ENCODE peak calls at places on chromosomes 16 and 17, in six cellular contexts. One of them, this sample, is unnamed.

GRCh38 chr17:61054430-61054829 is 345.2 kb upstream of the TBX2 start:
- DNase-seq in AG04450: no peak
- DNase-seq in BE2C: no peak
- DNase-seq in transverse colon: no peak
- DNase-seq in ascending aorta: no peak
- DNase-seq in fibroblast of pulmonary artery: no peak
- DNase-seq in this sample: no peak

GRCh38 chr16:54287018-54287757 is 601 bp upstream of the IRX3 start:
- DNase-seq in BE2C: no peak
- DNase-seq in transverse colon: no peak
- DNase-seq in fibroblast of pulmonary artery: no peak
- DNase-seq in ascending aorta: no peak
- DNase-seq in AG04450: no peak
- DNase-seq in this sample: no peak

GRCh38 chr16:351804-352520 is 561 bp downstream of the AXIN1 start:
- DNase-seq in fibroblast of pulmonary artery: no peak
- DNase-seq in BE2C: no peak
- DNase-seq in AG04450: no peak
- DNase-seq in transverse colon: peak
- DNase-seq in ascending aorta: no peak
- DNase-seq in this sample: no peak

GRCh38 chr17:57668332-57668731 is 76.8 kb downstream of the CCDC182 start:
- DNase-seq in ascending aorta: no peak
- DNase-seq in AG04450: no peak
- DNase-seq in fibroblast of pulmonary artery: no peak
- DNase-seq in BE2C: peak
- DNase-seq in transverse colon: no peak
- DNase-seq in this sample: peak

GRCh38 chr16:85417156-85417860 is 195.8 kb upstream of the GSE1 start:
- DNase-seq in AG04450: no peak
- DNase-seq in BE2C: peak
- DNase-seq in fibroblast of pulmonary artery: no peak
- DNase-seq in transverse colon: no peak
- DNase-seq in ascending aorta: no peak
- DNase-seq in this sample: peak

GRCh38 chr16:31465788-31466370 is 6.1 kb upstream of the TGFB1I1 start:
- DNase-seq in BE2C: no peak
- DNase-seq in AG04450: no peak
- DNase-seq in transverse colon: no peak
- DNase-seq in ascending aorta: no peak
- DNase-seq in fibroblast of pulmonary artery: no peak
- DNase-seq in this sample: no peak

GRCh38 chr17:18041776-18042175 is 2.6 kb downstream of the GID4 start:
- DNase-seq in ascending aorta: no peak
- DNase-seq in AG04450: no peak
- DNase-seq in BE2C: no peak
- DNase-seq in fibroblast of pulmonary artery: peak
- DNase-seq in transverse colon: no peak
- DNase-seq in this sample: no peak

GRCh38 chr16:2428051-2428786 is 1.0 kb upstream of the CCNF start:
- DNase-seq in AG04450: no peak
- DNase-seq in transverse colon: peak
- DNase-seq in BE2C: peak
- DNase-seq in fibroblast of pulmonary artery: peak
- DNase-seq in ascending aorta: no peak
- DNase-seq in this sample: no peak

GRCh38 chr17:37447641-37448040 is 41.0 kb downstream of the TADA2A start:
- DNase-seq in transverse colon: no peak
- DNase-seq in BE2C: no peak
- DNase-seq in fibroblast of pulmonary artery: peak
- DNase-seq in AG04450: no peak
- DNase-seq in ascending aorta: no peak
- DNase-seq in this sample: no peak

GRCh38 chr16:4303973-4304372 is 11.9 kb upstream of the GLIS2 start:
- DNase-seq in fibroblast of pulmonary artery: no peak
- DNase-seq in transverse colon: no peak
- DNase-seq in AG04450: no peak
- DNase-seq in BE2C: peak
- DNase-seq in ascending aorta: no peak
- DNase-seq in this sample: no peak

GRCh38 chr16:4306439-4307214 is 9.2 kb upstream of the GLIS2 start:
- DNase-seq in transverse colon: no peak
- DNase-seq in AG04450: no peak
- DNase-seq in BE2C: peak
- DNase-seq in ascending aorta: no peak
- DNase-seq in fibroblast of pulmonary artery: no peak
- DNase-seq in this sample: no peak

GRCh38 chr16:4309833-4310266 is 6.0 kb upstream of the GLIS2 start:
- DNase-seq in AG04450: peak
- DNase-seq in BE2C: peak
- DNase-seq in ascending aorta: no peak
- DNase-seq in fibroblast of pulmonary artery: peak
- DNase-seq in transverse colon: peak
- DNase-seq in this sample: no peak

GRCh38 chr16:4309102-4309832 is 6.6 kb upstream of the GLIS2 start:
- DNase-seq in ascending aorta: no peak
- DNase-seq in transverse colon: no peak
- DNase-seq in BE2C: no peak
- DNase-seq in AG04450: no peak
- DNase-seq in fibroblast of pulmonary artery: no peak
- DNase-seq in this sample: no peak

GRCh38 chr16:4307215-4308037 is 8.4 kb upstream of the GLIS2 start:
- DNase-seq in BE2C: peak
- DNase-seq in AG04450: peak
- DNase-seq in transverse colon: peak
- DNase-seq in ascending aorta: peak
- DNase-seq in fibroblast of pulmonary artery: peak
- DNase-seq in this sample: peak
- TF ChIP-seq CTCF in BE2C: no peak
- TF ChIP-seq CTCF in AG04450: no peak
- TF ChIP-seq CTCF in transverse colon: no peak
- TF ChIP-seq CTCF in ascending aorta: no peak
- TF ChIP-seq CTCF in fibroblast of pulmonary artery: no peak
- TF ChIP-seq CTCF in this sample: no peak

DNA sequence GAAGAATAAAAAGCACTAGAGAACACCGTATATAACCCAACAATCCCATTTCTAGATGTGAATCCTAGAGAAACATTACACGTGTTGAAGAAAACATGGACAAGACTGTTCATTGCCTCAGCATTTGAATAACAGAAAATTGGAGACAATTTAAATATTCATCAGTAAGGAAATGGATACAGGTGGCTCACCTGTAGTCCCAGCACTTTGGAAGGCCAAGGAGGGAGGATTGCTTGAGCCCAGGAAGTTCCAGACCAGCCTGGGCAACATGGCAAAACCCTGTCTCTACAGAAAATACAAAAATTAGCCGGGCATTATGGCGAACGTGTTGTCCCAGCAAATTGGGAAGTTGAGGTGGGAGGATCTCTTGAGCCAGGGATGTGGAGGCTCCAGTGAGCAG is 2.7 kb upstream of the ATAD5 start:
- DNase-seq in BE2C: no peak
- DNase-seq in transverse colon: no peak
- DNase-seq in ascending aorta: no peak
- DNase-seq in fibroblast of pulmonary artery: no peak
- DNase-seq in AG04450: no peak
- DNase-seq in this sample: no peak
- H3K4me3 ChIP-seq in BE2C: no peak
- H3K4me3 ChIP-seq in transverse colon: no peak
- H3K4me3 ChIP-seq in ascending aorta: no peak
- H3K4me3 ChIP-seq in fibroblast of pulmonary artery: no peak
- H3K4me3 ChIP-seq in AG04450: no peak
- H3K4me3 ChIP-seq in this sample: no peak

GRCh38 chr16:15606521-15607220 is 36.3 kb downstream of the MARF1 start:
- DNase-seq in fibroblast of pulmonary artery: no peak
- DNase-seq in AG04450: no peak
- DNase-seq in ascending aorta: no peak
- DNase-seq in BE2C: no peak
- DNase-seq in transverse colon: no peak
- DNase-seq in this sample: peak

GRCh38 chr16:15610369-15610871 is 32.5 kb downstream of the MARF1 start:
- DNase-seq in fibroblast of pulmonary artery: no peak
- DNase-seq in AG04450: no peak
- DNase-seq in BE2C: no peak
- DNase-seq in ascending aorta: no peak
- DNase-seq in transverse colon: no peak
- DNase-seq in this sample: no peak

GRCh38 chr16:15609286-15609649 is 33.7 kb downstream of the MARF1 start:
- DNase-seq in ascending aorta: no peak
- DNase-seq in AG04450: no peak
- DNase-seq in transverse colon: no peak
- DNase-seq in fibroblast of pulmonary artery: peak
- DNase-seq in BE2C: no peak
- DNase-seq in this sample: no peak

GRCh38 chr16:15607700-15608396 is 35.1 kb downstream of the MARF1 start:
- DNase-seq in transverse colon: no peak
- DNase-seq in ascending aorta: peak
- DNase-seq in fibroblast of pulmonary artery: peak
- DNase-seq in AG04450: peak
- DNase-seq in BE2C: no peak
- DNase-seq in this sample: no peak

DNA sequence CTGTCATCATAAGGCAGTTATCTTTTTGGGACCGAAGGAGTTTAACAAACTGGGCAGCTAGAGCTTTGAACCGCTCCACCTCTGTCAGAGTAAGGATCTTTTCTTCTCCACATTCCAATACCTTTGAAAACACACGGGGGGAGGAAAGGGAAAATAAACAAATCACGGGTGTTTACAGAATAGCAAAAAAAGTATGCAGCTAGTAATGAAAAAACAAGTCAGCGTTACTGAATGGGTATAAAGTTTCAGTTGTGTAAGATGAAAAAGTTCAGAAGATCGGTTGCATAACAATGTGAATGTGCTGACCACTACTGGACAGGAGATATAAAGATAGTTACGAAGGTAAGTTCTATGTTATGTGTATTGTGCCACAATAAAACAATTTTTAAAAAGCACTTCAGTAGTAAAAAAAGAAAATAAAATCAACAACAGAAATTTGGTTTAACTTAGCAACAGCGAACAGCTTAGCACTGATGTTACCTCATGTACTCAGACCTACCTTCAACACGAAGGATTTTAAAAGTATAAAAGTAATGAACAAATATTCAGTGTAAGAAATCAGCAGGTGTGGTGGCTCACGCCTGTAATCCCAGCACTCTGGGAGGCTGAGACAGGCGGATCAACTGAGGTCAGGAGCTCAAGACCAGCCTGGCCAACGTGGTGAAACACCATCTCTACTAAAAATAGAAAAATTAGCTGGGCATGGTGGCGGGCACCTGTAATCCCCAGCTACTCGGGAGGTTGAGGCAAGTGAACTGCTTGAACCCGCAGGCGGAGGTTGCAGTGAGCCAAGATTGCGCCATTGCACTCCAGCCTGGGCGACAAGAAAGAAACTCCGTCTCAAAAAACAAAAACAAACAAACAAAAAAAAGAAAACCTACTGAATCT is 34.3 kb downstream of the MARF1 start:
- DNase-seq in ascending aorta: no peak
- DNase-seq in BE2C: no peak
- DNase-seq in AG04450: peak
- DNase-seq in transverse colon: no peak
- DNase-seq in fibroblast of pulmonary artery: peak
- DNase-seq in this sample: no peak
- TF ChIP-seq CTCF in ascending aorta: no peak
- TF ChIP-seq CTCF in BE2C: no peak
- TF ChIP-seq CTCF in AG04450: peak
- TF ChIP-seq CTCF in transverse colon: no peak
- TF ChIP-seq CTCF in fibroblast of pulmonary artery: no peak
- TF ChIP-seq CTCF in this sample: no peak

GRCh38 chr16:89565256-89565505 is 4.7 kb downstream of the RPL13 start:
- DNase-seq in transverse colon: peak
- DNase-seq in fibroblast of pulmonary artery: no peak
- DNase-seq in ascending aorta: no peak
- DNase-seq in BE2C: no peak
- DNase-seq in AG04450: no peak
- DNase-seq in this sample: no peak
- H3K4me3 ChIP-seq in transverse colon: no peak
- H3K4me3 ChIP-seq in fibroblast of pulmonary artery: no peak
- H3K4me3 ChIP-seq in ascending aorta: no peak
- H3K4me3 ChIP-seq in BE2C: peak
- H3K4me3 ChIP-seq in AG04450: no peak
- H3K4me3 ChIP-seq in this sample: no peak

GRCh38 chr16:23432176-23433128 is 20.5 kb downstream of the COG7 start:
- DNase-seq in transverse colon: no peak
- DNase-seq in BE2C: no peak
- DNase-seq in AG04450: no peak
- DNase-seq in fibroblast of pulmonary artery: peak
- DNase-seq in ascending aorta: no peak
- DNase-seq in this sample: no peak
- TF ChIP-seq CTCF in transverse colon: peak
- TF ChIP-seq CTCF in BE2C: peak
- TF ChIP-seq CTCF in AG04450: no peak
- TF ChIP-seq CTCF in fibroblast of pulmonary artery: peak
- TF ChIP-seq CTCF in ascending aorta: no peak
- TF ChIP-seq CTCF in this sample: no peak

GRCh38 chr17:78324391-78325075 is 35.3 kb downstream of the SOCS3 start:
- DNase-seq in fibroblast of pulmonary artery: peak
- DNase-seq in ascending aorta: peak
- DNase-seq in transverse colon: peak
- DNase-seq in BE2C: no peak
- DNase-seq in AG04450: peak
- DNase-seq in this sample: peak
- H3K4me3 ChIP-seq in fibroblast of pulmonary artery: no peak
- H3K4me3 ChIP-seq in ascending aorta: no peak
- H3K4me3 ChIP-seq in transverse colon: no peak
- H3K4me3 ChIP-seq in BE2C: no peak
- H3K4me3 ChIP-seq in AG04450: peak
- H3K4me3 ChIP-seq in this sample: no peak

GRCh38 chr16:22141746-22142145 is 20.6 kb upstream of the SDR42E2 start:
- DNase-seq in AG04450: no peak
- DNase-seq in ascending aorta: no peak
- DNase-seq in fibroblast of pulmonary artery: peak
- DNase-seq in transverse colon: no peak
- DNase-seq in BE2C: peak
- DNase-seq in this sample: no peak
- TF ChIP-seq CTCF in AG04450: peak
- TF ChIP-seq CTCF in ascending aorta: no peak
- TF ChIP-seq CTCF in fibroblast of pulmonary artery: peak
- TF ChIP-seq CTCF in transverse colon: no peak
- TF ChIP-seq CTCF in BE2C: peak
- TF ChIP-seq CTCF in this sample: no peak

GRCh38 chr16:73020409-73020884 is 27.5 kb downstream of the ZFHX3 start:
- DNase-seq in transverse colon: peak
- DNase-seq in BE2C: peak
- DNase-seq in fibroblast of pulmonary artery: peak
- DNase-seq in AG04450: peak
- DNase-seq in ascending aorta: no peak
- DNase-seq in this sample: peak
- H3K4me3 ChIP-seq in transverse colon: no peak
- H3K4me3 ChIP-seq in BE2C: no peak
- H3K4me3 ChIP-seq in fibroblast of pulmonary artery: no peak
- H3K4me3 ChIP-seq in AG04450: no peak
- H3K4me3 ChIP-seq in ascending aorta: no peak
- H3K4me3 ChIP-seq in this sample: no peak

GRCh38 chr17:4008082-4008435 is 43.8 kb upstream of the ATP2A3 start:
- DNase-seq in BE2C: no peak
- DNase-seq in fibroblast of pulmonary artery: peak
- DNase-seq in AG04450: no peak
- DNase-seq in transverse colon: no peak
- DNase-seq in ascending aorta: no peak
- DNase-seq in this sample: no peak
- TF ChIP-seq CTCF in BE2C: peak
- TF ChIP-seq CTCF in fibroblast of pulmonary artery: peak
- TF ChIP-seq CTCF in AG04450: peak
- TF ChIP-seq CTCF in transverse colon: no peak
- TF ChIP-seq CTCF in ascending aorta: no peak
- TF ChIP-seq CTCF in this sample: no peak

GRCh38 chr17:68199837-68200688 is 47.8 kb upstream of the AMZ2 start:
- DNase-seq in AG04450: no peak
- DNase-seq in transverse colon: no peak
- DNase-seq in ascending aorta: no peak
- DNase-seq in BE2C: no peak
- DNase-seq in fibroblast of pulmonary artery: no peak
- DNase-seq in this sample: peak
- H3K4me3 ChIP-seq in AG04450: peak
- H3K4me3 ChIP-seq in transverse colon: peak
- H3K4me3 ChIP-seq in ascending aorta: peak
- H3K4me3 ChIP-seq in BE2C: peak
- H3K4me3 ChIP-seq in fibroblast of pulmonary artery: no peak
- H3K4me3 ChIP-seq in this sample: no peak